ENCODE peak calls at places on chromosome 18, in seven cellular contexts. F is stomach, S is sigmoid colon, J is A549, L is ovary, R is transverse colon, P is suprapubic skin. E is an unnamed sample.

GRCh38 chr18:38453880-38454279 is 888.3 kb upstream of the CELF4 start:
- DNase-seq in F (no peak), S (no peak), J (no peak), L (no peak), R (no peak), P (no peak), E (no peak)

GRCh38 chr18:4284528-4284927 is 170.6 kb downstream of the DLGAP1 start:
- DNase-seq in F (no peak), S (no peak), J (no peak), L (no peak), R (no peak), P (no peak), E (no peak)

GRCh38 chr18:24704921-24705620 is 244.6 kb downstream of the HRH4 start:
- DNase-seq in F (no peak), S (no peak), J (no peak), L (no peak), R (no peak), P (no peak), E (no peak)

GRCh38 chr18:48300463-48300961 is 108.7 kb downstream of the ZBTB7C start:
- DNase-seq in F (no peak), S (no peak), J (peak; percentile 9), L (no peak), R (peak; percentile 54), P (peak; percentile 56), E (peak; percentile 49)

GRCh38 chr18:6203791-6204190 is 210.9 kb downstream of the L3MBTL4 start:
- DNase-seq in F (peak; percentile 31), S (no peak), J (no peak), L (no peak), R (peak; percentile 11), P (peak; percentile 68), E (no peak)

GRCh38 chr18:48833701-48834394 is 116.9 kb downstream of the SMAD7 start:
- DNase-seq in F (peak; percentile 11), S (no peak), J (no peak), L (no peak), R (peak; percentile 61), P (no peak), E (no peak)

GRCh38 chr18:21458322-21458721 is 142.2 kb downstream of the ESCO1 start:
- DNase-seq in F (no peak), S (no peak), J (no peak), L (no peak), R (no peak), P (no peak), E (no peak)

GRCh38 chr18:78739115-78739514 is 240.5 kb upstream of the SALL3 start:
- DNase-seq in F (no peak), S (no peak), J (no peak), L (no peak), R (no peak), P (no peak), E (no peak)

GRCh38 chr18:13641551-13642439 is 84.6 kb downstream of the FAM210A start:
- DNase-seq in F (no peak), S (peak; percentile 69), J (no peak), L (peak; percentile 42), R (no peak), P (no peak), E (peak; percentile 89)

GRCh38 chr18:56021136-56021813 is 433.3 kb upstream of the TCF4 start:
- DNase-seq in F (no peak), S (no peak), J (no peak), L (no peak), R (no peak), P (no peak), E (no peak)
- TF ChIP-seq EP300 in F (no peak), S (no peak), J (no peak), L (no peak), R (no peak), P (no peak), E (no peak)

DNA sequence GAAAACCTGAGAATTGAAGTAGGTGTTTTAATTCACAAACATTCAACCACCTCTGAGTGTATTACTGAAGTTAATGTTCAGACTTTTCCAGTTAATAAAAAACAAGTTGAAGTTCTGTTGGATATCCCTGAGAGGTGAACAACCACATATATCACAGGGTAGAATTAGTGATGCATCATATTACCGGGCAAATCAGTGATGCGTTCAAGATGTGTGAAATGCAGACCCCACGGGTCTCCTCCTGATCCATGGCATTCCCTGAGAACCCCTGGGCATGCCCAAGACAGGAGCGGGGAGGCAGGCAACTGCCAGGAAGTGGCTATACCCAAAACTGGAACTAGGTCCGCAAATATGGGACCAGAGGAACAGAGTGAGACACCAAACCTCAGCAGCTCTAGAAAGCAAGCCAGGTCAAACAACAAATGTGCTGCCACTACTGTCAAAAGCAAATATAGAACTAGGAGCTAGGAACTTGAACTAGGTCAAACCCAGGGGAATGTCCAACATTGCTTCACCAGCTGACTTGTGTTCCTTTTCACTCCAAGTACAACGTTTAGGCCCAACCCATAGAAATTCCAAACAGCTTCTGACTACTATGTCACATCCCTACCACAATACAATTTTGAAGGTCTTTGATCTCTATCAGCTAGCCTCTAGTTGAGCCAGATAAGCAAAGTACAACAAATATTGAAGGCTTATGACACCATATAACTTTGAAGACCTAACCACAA is 20.2 kb downstream of the PSTPIP2 start:
- DNase-seq in F (peak; percentile 53), S (no peak), J (peak; percentile 37), L (no peak), R (no peak), P (no peak), E (peak; percentile 71)
- TF ChIP-seq POLR2A in F (no peak), S (no peak), J (no peak), L (no peak), R (no peak), P (no peak), E (no peak)

DNA sequence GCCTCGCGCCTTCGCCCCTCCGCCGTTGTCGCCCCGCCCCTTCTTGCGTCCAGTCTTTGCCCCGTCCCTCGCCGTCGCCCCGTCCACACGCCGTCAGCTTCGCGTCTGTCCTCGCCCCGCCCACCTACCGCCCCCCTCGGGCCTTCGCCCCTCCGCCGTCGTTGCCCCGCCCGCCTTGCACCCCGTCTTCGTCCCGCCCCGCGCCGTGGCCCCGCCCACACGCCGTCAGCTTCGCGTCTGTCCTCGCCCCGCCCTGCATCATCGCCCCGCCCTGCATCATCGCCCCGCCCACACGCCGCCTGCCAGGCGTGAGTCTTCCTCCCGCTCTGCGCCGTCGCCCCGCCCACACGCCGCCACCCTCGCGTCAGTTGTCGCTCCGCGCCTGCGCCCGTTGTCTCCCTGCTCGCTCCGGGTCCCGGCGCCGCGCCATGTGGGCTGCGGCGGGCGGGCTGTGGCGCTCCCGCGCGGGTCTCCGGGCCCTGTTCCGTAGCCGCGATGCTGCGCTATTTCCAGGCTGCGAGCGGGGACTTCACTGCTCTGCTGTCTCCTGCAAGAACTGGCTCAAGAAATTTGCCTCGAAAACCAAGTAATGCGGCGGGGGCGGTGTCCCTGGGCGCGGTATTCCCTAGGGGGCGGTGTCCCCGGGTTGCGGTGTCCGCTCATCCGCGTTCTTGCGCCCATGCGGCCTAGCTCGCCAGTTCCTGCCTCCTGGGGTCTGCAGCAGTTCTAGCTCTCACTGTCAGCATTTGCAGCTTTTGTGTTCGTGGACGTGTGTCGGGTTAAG is at the start of gene RBFA:
- DNase-seq in F (peak; percentile 100), S (peak; percentile 100), J (peak; percentile 97), L (peak; percentile 100), R (peak; percentile 100), P (peak; percentile 100), E (peak; percentile 98)
- H3K4me3 ChIP-seq in F (peak within 1 kb of the TSS; percentile 73), S (peak within 1 kb of the TSS; percentile 84), J (peak within 1 kb of the TSS; percentile 80), L (peak within 1 kb of the TSS; percentile 60), R (peak within 1 kb of the TSS; percentile 73), P (peak within 1 kb of the TSS; percentile 58), E (peak within 1 kb of the TSS; percentile 77)

GRCh38 chr18:68241881-68242280 is 473.0 kb downstream of the TMX3 start:
- DNase-seq in F (no peak), S (no peak), J (no peak), L (no peak), R (no peak), P (no peak), E (no peak)
- TF ChIP-seq EP300 in F (no peak), S (no peak), J (no peak), L (no peak), R (no peak), P (no peak), E (no peak)

DNA sequence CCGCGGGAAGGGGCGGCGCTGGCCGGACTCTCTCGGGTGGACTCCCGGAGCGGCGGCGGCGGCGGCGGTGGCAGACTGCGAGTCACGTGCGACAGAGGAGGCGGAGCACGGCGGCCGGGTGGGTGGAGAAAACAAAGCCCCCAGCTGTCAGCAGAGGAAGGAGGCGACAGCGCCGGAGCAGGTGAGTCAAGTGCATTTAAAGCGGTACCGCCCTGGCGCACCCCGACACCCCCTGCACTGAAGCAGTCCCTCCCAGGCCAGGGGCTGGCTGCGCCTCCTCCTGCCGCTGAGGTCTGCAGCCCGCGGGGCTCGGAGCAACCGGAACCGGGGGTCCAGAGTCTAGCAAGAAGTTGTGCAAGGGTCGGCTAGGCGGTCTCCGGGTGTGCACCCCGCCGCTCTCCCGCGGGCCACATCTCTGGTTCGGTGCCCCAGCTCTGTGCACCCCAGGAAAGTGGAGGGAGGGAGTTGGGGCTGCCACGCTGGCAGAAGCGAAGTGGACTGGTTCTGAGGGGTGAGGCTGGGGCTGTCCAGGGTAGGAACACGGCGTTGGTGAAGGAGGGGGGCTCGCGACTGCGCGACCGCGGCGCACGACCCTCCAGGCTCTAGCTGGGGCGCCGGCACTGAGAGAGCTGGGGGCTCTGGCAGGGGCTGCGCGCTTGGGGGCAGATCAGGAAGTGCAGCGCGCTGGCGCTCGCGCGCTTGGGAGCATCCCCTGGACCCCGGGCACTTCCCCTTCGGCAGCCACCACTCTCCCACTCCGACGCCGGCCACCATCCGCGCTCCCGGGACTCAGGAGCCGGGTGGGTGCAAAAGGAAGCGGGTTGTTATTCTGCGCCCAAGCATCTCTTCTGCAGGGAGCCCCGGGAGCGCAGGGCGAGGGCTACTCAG is 64.1 kb upstream of the MAPRE2 start:
- DNase-seq in F (peak; percentile 91), S (peak; percentile 86), J (peak; percentile 50), L (peak; percentile 50), R (peak; percentile 93), P (peak; percentile 85), E (peak; percentile 85)
- TF ChIP-seq POLR2A in F (peak; percentile 61), S (no peak), J (peak; percentile 14), L (no peak), R (peak; percentile 66), P (no peak), E (peak; percentile 32)

DNA sequence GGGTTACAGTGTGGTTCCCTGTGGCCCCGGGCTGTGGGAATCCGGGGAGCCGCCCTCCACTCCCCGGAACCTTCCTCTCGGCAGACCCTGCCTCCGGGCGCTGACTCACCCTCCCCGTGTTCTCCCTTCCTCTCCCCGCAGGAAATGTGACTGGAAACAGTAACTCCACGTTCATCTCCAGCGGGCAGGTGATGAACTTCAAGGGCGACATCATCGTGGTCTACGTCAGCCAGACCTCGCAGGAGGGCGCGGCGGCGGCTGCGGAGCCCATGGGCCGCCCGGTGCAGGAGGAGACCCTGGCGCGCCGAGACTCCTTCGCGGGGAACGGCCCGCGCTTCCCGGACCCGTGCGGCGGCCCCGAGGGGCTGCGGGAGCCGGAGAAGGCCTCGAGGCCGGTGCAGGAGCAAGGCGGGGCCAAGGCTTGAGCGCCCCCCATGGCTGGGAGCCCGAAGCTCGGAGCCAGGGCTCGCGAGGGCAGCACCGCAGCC is 59.5 kb downstream of the TNFRSF11A start:
- DNase-seq in F (no peak), S (no peak), J (peak; percentile 21), L (no peak), R (no peak), P (no peak), E (peak; percentile 76)
- H3K4me3 ChIP-seq in F (peak overlapping the region; percentile 30), S (peak overlapping the region; percentile 27), J (peak overlapping the region; percentile 51), L (no peak overlapping the region), R (no peak overlapping the region), P (no peak overlapping the region), E (peak overlapping the region; percentile 22)